ENCODE peak calls at places on chromosomes 11 and 22, in seven cellular contexts. X is spleen, B is transverse colon, F is SK-N-SH, L is GM23338, Q is K562, P is vagina. V is an unnamed sample.

GRCh38 chr11:108223449-108224149 is 732 bp downstream of the ATM start:
- DNase-seq in X (no peak), B (no peak), F (no peak), L (no peak), Q (peak; percentile 56), P (no peak), V (no peak)

GRCh38 chr11:132056689-132057088 is 686.3 kb downstream of the NTM start:
- DNase-seq in X (no peak), B (no peak), F (no peak), L (no peak), Q (no peak), P (no peak), V (no peak)

GRCh38 chr22:37746366-37747089 is 49.7 kb downstream of the TRIOBP start:
- DNase-seq in X (peak; percentile 91), B (no peak), F (peak; percentile 55), L (no peak), Q (peak; percentile 66), P (no peak), V (no peak)

GRCh38 chr11:27699242-27699925 is 871 bp downstream of the BDNF start:
- DNase-seq in X (no peak), B (no peak), F (peak; percentile 47), L (peak; percentile 72), Q (no peak), P (no peak), V (no peak)

GRCh38 chr22:26751217-26751616 is 93.8 kb downstream of the MIAT start:
- DNase-seq in X (no peak), B (no peak), F (no peak), L (peak; percentile 99), Q (no peak), P (no peak), V (no peak)

GRCh38 chr11:112744041-112744440 is 217.2 kb upstream of the NCAM1 start:
- DNase-seq in X (no peak), B (no peak), F (peak; percentile 28), L (no peak), Q (no peak), P (no peak), V (peak; percentile 19)

GRCh38 chr11:107014871-107015270 is 3.4 kb downstream of the GUCY1A2 start:
- DNase-seq in X (no peak), B (no peak), F (no peak), L (no peak), Q (no peak), P (no peak), V (no peak)

GRCh38 chr11:64437426-64437825 is 78.5 kb downstream of the RPS6KA4 start:
- DNase-seq in X (peak; percentile 43), B (no peak), F (no peak), L (no peak), Q (no peak), P (no peak), V (peak; percentile 40)

GRCh38 chr11:69351460-69351859 is 57.5 kb downstream of the MYEOV start:
- DNase-seq in X (no peak), B (no peak), F (no peak), L (no peak), Q (no peak), P (no peak), V (no peak)

GRCh38 chr11:101914349-101914736 is 467 bp upstream of the CEP126 start:
- DNase-seq in X (no peak), B (no peak), F (no peak), L (no peak), Q (no peak), P (no peak), V (no peak)

GRCh38 chr11:10900686-10901415 is 43.0 kb upstream of the ZBED5 start:
- DNase-seq in X (no peak), B (no peak), F (no peak), L (no peak), Q (no peak), P (no peak), V (no peak)

GRCh38 chr11:34149786-34150185 is 44.4 kb downstream of the NAT10 start:
- DNase-seq in X (no peak), B (no peak), F (peak; percentile 79), L (peak; percentile 61), Q (peak; percentile 47), P (no peak), V (no peak)

GRCh38 chr11:35167451-35167954 is 28.5 kb downstream of the CD44 start:
- DNase-seq in X (no peak), B (no peak), F (no peak), L (no peak), Q (no peak), P (no peak), V (peak; percentile 75)

GRCh38 chr11:104694259-104695070 is 203.8 kb downstream of the CASP12 start:
- DNase-seq in X (no peak), B (no peak), F (no peak), L (no peak), Q (no peak), P (no peak), V (no peak)

GRCh38 chr11:12007769-12008737 is at the start of gene DKK3:
- DNase-seq in X (no peak), B (no peak), F (peak; percentile 86), L (peak; percentile 70), Q (no peak), P (no peak), V (no peak)

GRCh38 chr11:126712017-126712625 is 288.4 kb downstream of the KIRREL3 start:
- DNase-seq in X (no peak), B (no peak), F (no peak), L (no peak), Q (no peak), P (no peak), V (no peak)

GRCh38 chr11:27319065-27319464 is 44.0 kb downstream of the CCDC34 start:
- DNase-seq in X (no peak), B (no peak), F (no peak), L (no peak), Q (no peak), P (no peak), V (no peak)

GRCh38 chr11:113201055-113201818 is 113.1 kb upstream of the TTC12 start:
- DNase-seq in X (no peak), B (no peak), F (peak; percentile 72), L (peak; percentile 41), Q (no peak), P (no peak), V (no peak)

GRCh38 chr11:101913631-101914030 is 1.2 kb upstream of the CEP126 start:
- DNase-seq in X (no peak), B (no peak), F (no peak), L (no peak), Q (no peak), P (no peak), V (no peak)

GRCh38 chr11:65829459-65829858 is 4.3 kb upstream of the SNX32 start:
- DNase-seq in X (no peak), B (no peak), F (no peak), L (no peak), Q (peak; percentile 3), P (no peak), V (no peak)

GRCh38 chr11:12160680-12161079 is 50.3 kb downstream of the MICAL2 start:
- DNase-seq in X (peak; percentile 46), B (no peak), F (no peak), L (no peak), Q (no peak), P (peak; percentile 46), V (no peak)

GRCh38 chr11:63635762-63636465 is 21.7 kb upstream of the PLAAT3 start:
- DNase-seq in X (no peak), B (peak; percentile 64), F (peak; percentile 67), L (peak; percentile 92), Q (peak; percentile 63), P (no peak), V (peak; percentile 74)

GRCh38 chr11:62545437-62546243 is 966 bp downstream of the AHNAK start:
- DNase-seq in X (peak; percentile 87), B (peak; percentile 93), F (peak; percentile 86), L (peak; percentile 83), Q (peak; percentile 87), P (no peak), V (peak; percentile 97)

DNA sequence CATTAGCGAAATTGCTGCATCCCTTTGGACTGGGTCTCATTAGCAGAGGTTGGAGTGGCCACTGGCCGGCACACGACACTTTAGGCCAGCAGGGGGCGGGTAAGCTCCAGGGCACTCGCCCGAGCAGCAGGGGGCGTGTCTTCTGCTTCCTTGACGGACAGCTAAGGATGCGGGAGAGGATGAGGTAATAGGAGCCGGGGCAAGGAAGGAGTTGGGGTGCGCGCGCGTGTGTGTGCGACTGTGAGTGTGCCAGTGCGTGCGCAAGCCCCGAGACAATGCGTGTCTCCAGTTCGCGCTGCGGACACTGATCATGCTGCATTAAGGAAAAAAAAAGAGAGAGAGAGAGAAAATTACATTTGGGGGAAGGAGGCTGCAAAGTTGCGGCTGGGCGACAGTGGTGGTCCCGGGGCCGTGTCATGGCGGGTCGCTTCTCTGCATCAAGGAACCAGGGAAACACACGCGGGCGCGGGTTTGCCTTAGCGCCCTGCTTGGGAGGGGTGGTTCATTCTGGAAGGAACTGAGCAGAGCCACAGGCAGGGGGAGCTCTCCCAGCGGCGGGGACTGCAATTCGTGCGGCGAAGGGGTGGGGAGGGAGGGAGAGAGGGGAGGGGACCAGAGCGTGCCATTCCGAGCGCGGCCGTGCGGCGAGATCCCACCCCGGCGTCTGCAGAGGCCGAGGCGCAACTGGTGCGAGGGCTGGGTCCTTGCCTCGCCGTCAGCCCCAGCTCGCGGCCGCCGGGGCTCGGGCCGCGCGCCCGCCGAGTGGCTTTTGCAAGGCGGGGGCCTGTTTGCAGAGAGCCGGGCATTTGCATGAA is at the start of gene DTX4:
- DNase-seq in X (peak; percentile 98), B (peak; percentile 95), F (peak; percentile 92), L (peak; percentile 97), Q (peak; percentile 92), P (no peak), V (peak; percentile 96)
- TF ChIP-seq POLR2AphosphoS5 in X (peak; percentile 72), B (peak; percentile 74), F (no peak), L (no peak), Q (no peak), P (no peak), V (no peak)

GRCh38 chr11:86058360-86058759 is 10.5 kb downstream of the PICALM start:
- DNase-seq in X (no peak), B (no peak), F (no peak), L (no peak), Q (no peak), P (no peak), V (no peak)
- H3K4me1 ChIP-seq in X (peaks cover 69% of the 10 kb centered on the region), B (peaks cover 22% of the 10 kb centered on the region), F (peaks cover 12% of the 10 kb centered on the region), L (peaks cover 41% of the 10 kb centered on the region), Q (peaks cover 25% of the 10 kb centered on the region), P (peaks cover 89% of the 10 kb centered on the region), V (peaks cover 72% of the 10 kb centered on the region)

GRCh38 chr11:60944504-60945294 is 7.3 kb downstream of the SLC15A3 start:
- DNase-seq in X (no peak), B (no peak), F (no peak), L (peak; percentile 48), Q (peak; percentile 60), P (no peak), V (no peak)
- TF ChIP-seq CTCF in X (no peak), B (no peak), F (no peak), L (peak; percentile 43), Q (peak; percentile 54), P (no peak), V (no peak)

GRCh38 chr22:23357028-23357427 is 176.7 kb downstream of the BCR start:
- DNase-seq in X (peak; percentile 74), B (no peak), F (no peak), L (no peak), Q (no peak), P (no peak), V (no peak)

GRCh38 chr22:23361676-23362075 is 181.4 kb downstream of the BCR start:
- DNase-seq in X (no peak), B (no peak), F (no peak), L (no peak), Q (no peak), P (no peak), V (no peak)

GRCh38 chr22:23356094-23356493 is 175.8 kb downstream of the BCR start:
- DNase-seq in X (no peak), B (no peak), F (no peak), L (no peak), Q (no peak), P (no peak), V (no peak)

GRCh38 chr22:23363683-23364082 is 183.4 kb downstream of the BCR start:
- DNase-seq in X (no peak), B (no peak), F (no peak), L (no peak), Q (no peak), P (no peak), V (no peak)

GRCh38 chr22:23359583-23360123 is 179.3 kb downstream of the BCR start:
- DNase-seq in X (no peak), B (no peak), F (no peak), L (no peak), Q (no peak), P (no peak), V (no peak)
- TF ChIP-seq POLR2AphosphoS5 in X (no peak), B (no peak), F (no peak), L (no peak), Q (no peak), P (no peak), V (no peak)